ENCODE peak calls at places on chromosomes 5 and 9, in four cellular contexts. V is stimulated activated CD8-positive, alpha-beta memory T cell treated with anti-CD3 and anti-CD28 coated beads, Interleukin-2, amount 100 ng/mL, for 1 hour; Y is activated gamma-delta T cell; Q is lower leg skin. O is an unnamed sample.

GRCh38 chr5:322942-323879 is 1.7 kb downstream of the AHRR start:
- DNase-seq in Q (no peak), Y (no peak), V (no peak), O (no peak)

GRCh38 chr5:127957183-127957582 is 126.4 kb upstream of the SLC12A2 start:
- DNase-seq in Q (no peak), V (no peak), Y (no peak), O (no peak)

GRCh38 chr5:131252824-131253171 is 11.1 kb upstream of the CDC42SE2 start:
- DNase-seq in V (peak; percentile 47), Q (peak; percentile 69), Y (no peak), O (peak; percentile 80)

GRCh38 chr5:1880377-1881272 is 2.1 kb downstream of the IRX4 start:
- DNase-seq in Y (no peak), Q (no peak), V (no peak), O (no peak)

GRCh38 chr9:131734165-131734610 is 5.7 kb downstream of the RAPGEF1 start:
- DNase-seq in Y (no peak), Q (no peak), V (no peak), O (peak; percentile 67)

GRCh38 chr9:21096172-21096900 is 18.6 kb upstream of the IFNB1 start:
- DNase-seq in V (no peak), Y (no peak), Q (no peak), O (peak; percentile 10)

GRCh38 chr5:123397538-123397937 is 25.7 kb downstream of the CEP120 start:
- DNase-seq in Q (no peak), V (no peak), Y (no peak), O (no peak)

GRCh38 chr9:16062542-16063240 is 509.8 kb downstream of the CCDC171 start:
- DNase-seq in Y (no peak), Q (no peak), V (no peak), O (no peak)

GRCh38 chr5:158819840-158820620 is 279.7 kb downstream of the EBF1 start:
- DNase-seq in Y (no peak), Q (no peak), V (no peak), O (no peak)

GRCh38 chr5:41788800-41789395 is 81.3 kb downstream of the OXCT1 start:
- DNase-seq in V (no peak), Y (no peak), Q (no peak), O (no peak)

GRCh38 chr9:99303177-99303576 is 81.1 kb downstream of the SEC61B start:
- DNase-seq in Y (no peak), Q (no peak), V (no peak), O (no peak)

GRCh38 chr9:98652741-98653140 is 56.0 kb downstream of the GABBR2 start:
- DNase-seq in Y (no peak), Q (no peak), V (no peak), O (no peak)

GRCh38 chr9:135926402-135927194 is 19.3 kb upstream of the CAMSAP1 start:
- DNase-seq in V (no peak), Q (peak; percentile 71), Y (no peak), O (no peak)

GRCh38 chr5:139660105-139660915 is 12.2 kb downstream of the CXXC5 start:
- DNase-seq in Q (no peak), V (no peak), Y (no peak), O (no peak)

GRCh38 chr5:14054965-14055963 is 87.9 kb upstream of the TRIO start:
- DNase-seq in Y (no peak), V (no peak), Q (no peak), O (no peak)

GRCh38 chr5:55600536-55601208 is 65.9 kb upstream of the PLPP1 start:
- DNase-seq in V (no peak), Q (no peak), Y (no peak), O (no peak)

GRCh38 chr9:18580146-18580545 is 106.2 kb downstream of the ADAMTSL1 start:
- DNase-seq in V (no peak), Y (no peak), Q (no peak), O (no peak)

GRCh38 chr5:140806834-140807775 is at the start of gene PCDHA4:
- DNase-seq in Y (no peak), Q (no peak), V (no peak), O (no peak)

GRCh38 chr5:89524785-89525184 is 641.8 kb upstream of the MEF2C start:
- DNase-seq in V (no peak), Y (no peak), Q (no peak), O (no peak)

GRCh38 chr5:446864-447263 is 3.9 kb downstream of the EXOC3 start:
- DNase-seq in Y (no peak), V (no peak), Q (no peak), O (no peak)

GRCh38 chr5:114185274-114185673 is 176.6 kb upstream of the KCNN2 start:
- DNase-seq in Y (no peak), V (no peak), Q (peak; percentile 14), O (no peak)

GRCh38 chr9:27393054-27393846 is 96.3 kb upstream of the EQTN start:
- DNase-seq in V (no peak), Y (no peak), Q (no peak), O (no peak)

GRCh38 chr5:128682669-128683068 is 144.6 kb upstream of the FBN2 start:
- DNase-seq in Y (no peak), Q (no peak), V (no peak), O (no peak)

GRCh38 chr5:143170977-143171376 is 232.5 kb downstream of the NR3C1 start:
- DNase-seq in Y (no peak), Q (no peak), V (no peak), O (no peak)

GRCh38 chr9:130971294-130971849 is 32.3 kb upstream of the FIBCD1 start:
- DNase-seq in Y (no peak), Q (no peak), V (no peak), O (no peak)

GRCh38 chr5:72556351-72557146 is 49.3 kb upstream of the ZNF366 start:
- DNase-seq in V (no peak), Q (peak; percentile 24), Y (no peak), O (no peak)

GRCh38 chr5:134435525-134435924 is 23.8 kb upstream of the CDKN2AIPNL start:
- DNase-seq in Y (no peak), Q (no peak), V (no peak), O (no peak)

GRCh38 chr5:131423056-131423455 is 159.2 kb downstream of the CDC42SE2 start:
- DNase-seq in Y (no peak), Q (no peak), V (no peak), O (no peak)

GRCh38 chr5:14186132-14186830 is 43.1 kb downstream of the TRIO start:
- DNase-seq in Y (no peak), Q (no peak), V (no peak), O (no peak)

GRCh38 chr5:41695920-41696582 is 174.2 kb downstream of the OXCT1 start:
- DNase-seq in V (no peak), Q (no peak), Y (no peak), O (no peak)

GRCh38 chr5:31942546-31942945 is 231.6 kb downstream of the GOLPH3 start:
- DNase-seq in V (no peak), Q (no peak), Y (no peak), O (no peak)

GRCh38 chr5:145495171-145495570 is 340.0 kb downstream of the PRELID2 start:
- DNase-seq in V (no peak), Q (no peak), Y (no peak), O (no peak)

GRCh38 chr9:92714016-92714415 is 44.1 kb upstream of the IPPK start:
- DNase-seq in Q (peak; percentile 13), Y (no peak), V (no peak), O (no peak)

GRCh38 chr5:139222346-139222745 is 24.2 kb upstream of the SIL1 start:
- DNase-seq in Y (no peak), V (no peak), Q (no peak), O (no peak)

GRCh38 chr9:3525088-3525835 is 539 bp downstream of the RFX3 start:
- DNase-seq in Q (no peak), V (no peak), Y (peak; percentile 24), O (no peak)

GRCh38 chr9:88532320-88532719 is 2.7 kb upstream of the NXNL2 start:
- DNase-seq in Q (peak; percentile 26), Y (no peak), V (no peak), O (no peak)